ENCODE peak calls at places on chromosome 10, in five cellular contexts. H is GM12891; V is left colon; X is brain pericyte; S is activated CD8-positive, alpha-beta memory T cell treated with anti-CD3 and anti-CD28 coated beads, Interleukin-2, amount 50 U/mL, for 48 hours. W is an unnamed sample.

GRCh38 chr10:49081532-49082275 is 33.6 kb downstream of the VSTM4 start:
- DNase-seq in X (peak), H (no peak), V (no peak), S (no peak), W (no peak)

GRCh38 chr10:79137826-79138225 is 69.1 kb downstream of the ZMIZ1 start:
- DNase-seq in X (no peak), S (peak), V (peak), H (peak), W (no peak)

GRCh38 chr10:23512355-23513058 is 73.6 kb downstream of the OTUD1 start:
- DNase-seq in V (no peak), X (no peak), H (no peak), S (no peak), W (no peak)

GRCh38 chr10:35607475-35608316 is 2.6 kb downstream of the GJD4 start:
- DNase-seq in S (peak), H (peak), X (no peak), V (no peak), W (no peak)

GRCh38 chr10:85864866-85865526 is 501.6 kb downstream of the GRID1 start:
- DNase-seq in H (no peak), X (no peak), S (no peak), V (no peak), W (no peak)

GRCh38 chr10:23345861-23346260 is 1.3 kb upstream of the C10orf67 start:
- DNase-seq in V (no peak), S (no peak), H (no peak), X (no peak), W (no peak)

GRCh38 chr10:77702166-77702565 is 64.6 kb upstream of the KCNMA1 start:
- DNase-seq in V (no peak), H (no peak), X (no peak), S (peak), W (no peak)

GRCh38 chr10:72524489-72524888 is 101.4 kb downstream of the MICU1 start:
- DNase-seq in H (no peak), X (no peak), S (no peak), V (no peak), W (no peak)

GRCh38 chr10:97861351-97861750 is 11.7 kb downstream of the GOLGA7B start:
- DNase-seq in X (peak), V (no peak), S (no peak), H (no peak), W (peak)